ENCODE peak calls at places on chromosomes 1 and 21, in four cellular contexts. E is tibial artery, S is ureter, T is NCI-H1092 treated with DMSO at 0.1 percent for 48 hours. C is an unnamed sample.

GRCh38 chr1:186578325-186579016 is 101.8 kb downstream of the PTGS2 start:
- DNase-seq in E (no peak), T (no peak), S (no peak), C (no peak)

GRCh38 chr1:202230061-202230938 is 36.7 kb downstream of the LGR6 start:
- DNase-seq in T (no peak), S (no peak), E (no peak), C (no peak)

GRCh38 chr1:198630863-198631262 is 8.0 kb upstream of the PTPRC start:
- DNase-seq in E (no peak), S (no peak), T (no peak), C (no peak)

GRCh38 chr1:9573723-9574122 is 15.0 kb upstream of the TMEM201 start:
- DNase-seq in S (no peak), T (no peak), E (no peak), C (peak; percentile 42)

GRCh38 chr1:58929667-58930325 is 145.9 kb upstream of the JUN start:
- DNase-seq in S (peak; percentile 53), T (no peak), E (no peak), C (no peak)

GRCh38 chr1:51236548-51237312 is 657 bp downstream of the RNF11 start:
- DNase-seq in T (peak; percentile 30), E (peak; percentile 56), S (peak; percentile 50), C (peak; percentile 41)

GRCh38 chr1:180155202-180155682 is 573 bp downstream of the QSOX1 start:
- DNase-seq in S (peak; percentile 51), E (peak; percentile 31), T (peak; percentile 33), C (peak; percentile 45)

GRCh38 chr1:55604749-55605148 is 389.6 kb upstream of the USP24 start:
- DNase-seq in S (no peak), E (no peak), T (no peak), C (no peak)

GRCh38 chr1:246923482-246923881 is 8.3 kb downstream of the AHCTF1 start:
- DNase-seq in T (no peak), E (no peak), S (no peak), C (no peak)

GRCh38 chr21:37459575-37459974 is 93.0 kb downstream of the DYRK1A start:
- DNase-seq in S (no peak), E (no peak), T (no peak), C (no peak)

GRCh38 chr1:18183477-18183974 is 75.9 kb downstream of the IGSF21 start:
- DNase-seq in T (no peak), S (no peak), E (no peak), C (no peak)

GRCh38 chr1:21814241-21814918 is 2.3 kb downstream of the LDLRAD2 start:
- DNase-seq in S (no peak), T (peak; percentile 36), E (no peak), C (no peak)

GRCh38 chr1:20492751-20493150 is 6.7 kb upstream of the CAMK2N1 start:
- DNase-seq in S (no peak), T (no peak), E (no peak), C (no peak)

GRCh38 chr1:66360285-66360724 is 173.6 kb upstream of the SGIP1 start:
- DNase-seq in T (peak; percentile 43), E (no peak), S (no peak), C (no peak)

GRCh38 chr1:203839081-203839480 is 22.3 kb upstream of the SNRPE start:
- DNase-seq in S (no peak), T (no peak), E (no peak), C (no peak)

GRCh38 chr1:109928591-109929111 is 18.0 kb downstream of the CSF1 start:
- DNase-seq in T (no peak), E (peak; percentile 67), S (peak; percentile 77), C (peak; percentile 72)

GRCh38 chr1:224509881-224510280 is 75.3 kb upstream of the WDR26 start:
- DNase-seq in T (no peak), E (no peak), S (no peak), C (no peak)

GRCh38 chr1:167629681-167630567 is at the start of gene RCSD1:
- DNase-seq in T (no peak), E (no peak), S (peak; percentile 59), C (no peak)

GRCh38 chr1:184557423-184558347 is 170.9 kb downstream of the C1orf21 start:
- DNase-seq in E (no peak), S (no peak), T (no peak), C (no peak)

GRCh38 chr21:14862794-14863720 is 201.7 kb downstream of the NRIP1 start:
- DNase-seq in E (no peak), S (no peak), T (peak; percentile 8), C (no peak)

GRCh38 chr1:67791686-67792475 is 41.4 kb downstream of the GNG12 start:
- DNase-seq in T (no peak), E (peak; percentile 58), S (no peak), C (no peak)

GRCh38 chr1:86887479-86888162 is 26.3 kb downstream of the SELENOF start:
- DNase-seq in T (no peak), S (no peak), E (no peak), C (no peak)

GRCh38 chr1:19321071-19321470 is 8.9 kb downstream of the SLC66A1 start:
- DNase-seq in S (no peak), T (no peak), E (no peak), C (no peak)

GRCh38 chr1:62687421-62687902 is 724 bp downstream of the DOCK7 start:
- DNase-seq in E (peak; percentile 30), T (peak; percentile 55), S (no peak), C (peak; percentile 62)

GRCh38 chr21:31339736-31340135 is 4.3 kb downstream of the TIAM1 start:
- DNase-seq in E (no peak), T (no peak), S (no peak), C (peak; percentile 77)

GRCh38 chr1:17829579-17829978 is 74.4 kb downstream of the ACTL8 start:
- DNase-seq in E (no peak), S (no peak), T (peak; percentile 93), C (peak; percentile 48)

GRCh38 chr1:153880962-153881361 is 41.8 kb downstream of the GATAD2B start:
- DNase-seq in S (peak; percentile 90), E (peak; percentile 82), T (peak; percentile 100), C (peak; percentile 84)

C was measured in G401.